ENCODE peak calls at places on chromosomes 4 and X, in ten cellular contexts. G, O, T, R, B, C, U, F, K and I are unnamed samples.

GRCh38 chrX:69262036-69262905 is 97.0 kb upstream of the PJA1 start:
- DNase-seq in U (no peak), O (no peak), B (no peak), T (peak), G (no peak), C (no peak), F (peak), R (no peak), K (peak), I (no peak)

GRCh38 chr4:186684220-186684619 is 39.4 kb downstream of the FAT1 start:
- DNase-seq in U (no peak), C (no peak), T (no peak), G (no peak), O (no peak), R (no peak), F (no peak), B (no peak), K (no peak), I (no peak)

GRCh38 chr4:122536001-122536400 is 79.5 kb upstream of the IL2 start:
- DNase-seq in R (no peak), U (no peak), C (no peak), G (no peak), F (no peak), K (no peak), T (no peak), O (no peak), B (no peak), I (no peak)

GRCh38 chrX:152904151-152905080 is 6.5 kb downstream of the ZNF185 start:
- DNase-seq in G (peak), U (no peak), F (peak), B (no peak), O (no peak), C (no peak), R (no peak), T (peak), K (peak), I (peak)

GRCh38 chr4:157655101-157655818 is 434.7 kb downstream of the GRIA2 start:
- DNase-seq in R (no peak), C (no peak), K (no peak), O (no peak), G (no peak), B (no peak), T (no peak), U (no peak), F (no peak), I (no peak)

GRCh38 chrX:136369377-136369776 is 68.6 kb downstream of the ADGRG4 start:
- DNase-seq in R (no peak), U (no peak), B (no peak), G (no peak), K (no peak), T (no peak), C (peak), O (no peak), F (no peak), I (no peak)

GRCh38 chr4:188934320-188934975 is 795.2 kb downstream of the TRIML1 start:
- DNase-seq in K (peak), B (no peak), F (peak), T (no peak), O (no peak), C (no peak), G (no peak), U (no peak), R (no peak), I (peak)

GRCh38 chr4:142427456-142427855 is 418.6 kb downstream of the INPP4B start:
- DNase-seq in F (no peak), K (no peak), T (no peak), C (no peak), U (no peak), O (no peak), B (no peak), G (no peak), R (no peak), I (no peak)

GRCh38 chrX:63013549-63013948 is 337.6 kb downstream of the SPIN4 start:
- DNase-seq in T (no peak), B (no peak), F (no peak), O (no peak), U (no peak), R (no peak), K (no peak), G (no peak), C (no peak), I (no peak)

GRCh38 chr4:6546681-6547447 is 28.1 kb upstream of the MAN2B2 start:
- DNase-seq in C (peak), F (peak), U (peak), B (no peak), K (peak), T (peak), G (peak), O (no peak), R (no peak), I (peak)

GRCh38 chr4:125704726-125705125 is 390.0 kb downstream of the FAT4 start:
- DNase-seq in U (peak), K (peak), C (no peak), T (no peak), F (peak), R (no peak), O (no peak), B (no peak), G (no peak), I (no peak)

GRCh38 chrX:48511561-48511960 is 2.8 kb downstream of the PORCN start:
- DNase-seq in K (no peak), U (no peak), F (no peak), C (no peak), R (no peak), O (no peak), B (no peak), G (no peak), T (no peak), I (no peak)

GRCh38 chr4:151799417-151800030 is 38.7 kb upstream of the GATB start:
- DNase-seq in U (no peak), T (no peak), R (no peak), B (no peak), K (no peak), F (no peak), O (no peak), C (no peak), G (no peak), I (no peak)

GRCh38 chr4:82201805-82202636 is 171.8 kb downstream of the HNRNPD start:
- DNase-seq in B (no peak), T (no peak), R (no peak), C (peak), K (peak), F (peak), U (peak), G (peak), O (no peak), I (no peak)
- TF ChIP-seq CTCF in B (no peak), T (peak), R (no peak), C (peak), K (peak), F (peak), U (peak), G (peak), O (no peak), I (peak)

GRCh38 chr4:141335166-141335565 is 114.5 kb downstream of the ZNF330 start:
- DNase-seq in U (no peak), F (no peak), B (no peak), C (no peak), G (no peak), K (no peak), O (no peak), R (no peak), T (no peak), I (no peak)

GRCh38 chr4:141328550-141329173 is 108.0 kb downstream of the ZNF330 start:
- DNase-seq in B (no peak), G (no peak), T (no peak), O (no peak), C (no peak), U (no peak), K (no peak), F (no peak), R (no peak), I (no peak)

GRCh38 chr4:141331534-141332358 is 111.1 kb downstream of the ZNF330 start:
- DNase-seq in U (no peak), G (no peak), T (no peak), O (no peak), B (no peak), F (no peak), R (no peak), C (no peak), K (no peak), I (no peak)

DNA sequence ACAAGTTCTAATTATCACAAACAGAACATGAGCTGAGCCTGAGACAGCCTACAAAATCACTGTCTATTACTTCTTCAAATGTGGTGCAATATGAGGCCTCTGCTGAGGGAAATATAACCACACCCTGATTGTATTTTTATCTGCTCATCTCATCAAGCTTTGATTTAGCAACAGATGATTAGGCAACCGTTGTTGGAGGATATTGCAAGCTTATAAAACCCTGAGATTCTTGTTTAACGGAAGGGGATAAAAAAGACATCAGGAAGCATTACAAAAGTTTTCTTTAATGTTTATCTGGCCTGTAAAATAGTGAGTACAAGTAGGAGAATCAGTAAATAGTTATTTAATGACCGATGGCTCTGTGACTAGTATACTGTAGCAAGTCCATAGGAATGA is 108.5 kb downstream of the ZNF330 start:
- DNase-seq in R (peak), C (no peak), T (no peak), F (peak), U (no peak), B (no peak), G (no peak), K (peak), O (no peak), I (peak)
- H3K4me3 ChIP-seq in R (no peak), C (no peak), T (no peak), F (no peak), U (no peak), B (no peak), G (no peak), K (no peak), O (no peak), I (no peak)

GRCh38 chrX:35382966-35383365 is 415.2 kb upstream of the MAGEB16 start:
- DNase-seq in T (no peak), O (no peak), G (no peak), F (no peak), R (no peak), U (no peak), B (no peak), C (no peak), K (no peak), I (no peak)
- TF ChIP-seq CTCF in T (no peak), O (no peak), G (no peak), F (no peak), R (no peak), U (no peak), B (no peak), C (no peak), K (no peak), I (no peak)

GRCh38 chrX:47193475-47194241 is at the start of gene UBA1:
- DNase-seq in G (peak), T (peak), U (peak), R (peak), C (peak), F (peak), K (peak), O (peak), B (peak), I (peak)

GRCh38 chrX:47198026-47198686 is 4.5 kb downstream of the UBA1 start:
- DNase-seq in C (no peak), R (no peak), U (no peak), K (no peak), O (no peak), F (peak), B (no peak), G (no peak), T (no peak), I (no peak)

GRCh38 chrX:47197526-47197925 is 3.9 kb downstream of the UBA1 start:
- DNase-seq in O (no peak), U (no peak), G (no peak), T (no peak), K (no peak), B (no peak), F (no peak), C (no peak), R (no peak), I (no peak)

GRCh38 chrX:47194388-47194787 is 759 bp downstream of the UBA1 start:
- DNase-seq in F (no peak), G (no peak), U (no peak), O (no peak), R (no peak), B (no peak), C (no peak), K (no peak), T (no peak), I (no peak)

GRCh38 chrX:47196098-47196497 is 2.5 kb downstream of the UBA1 start:
- DNase-seq in G (no peak), K (no peak), R (no peak), T (no peak), B (no peak), C (no peak), F (no peak), O (no peak), U (no peak), I (no peak)
- H3K4me3 ChIP-seq in G (peak), K (peak), R (no peak), T (no peak), B (peak), C (no peak), F (peak), O (no peak), U (peak), I (peak)

GRCh38 chr4:80029364-80029763 is 43.7 kb downstream of the ANTXR2 start:
- DNase-seq in T (no peak), K (no peak), F (no peak), R (no peak), C (no peak), B (no peak), G (no peak), O (no peak), U (no peak), I (no peak)

GRCh38 chr4:80035336-80035735 is 37.7 kb downstream of the ANTXR2 start:
- DNase-seq in O (no peak), U (no peak), G (peak), B (no peak), R (no peak), K (no peak), T (no peak), C (peak), F (no peak), I (no peak)

GRCh38 chr4:80036949-80037348 is 36.1 kb downstream of the ANTXR2 start:
- DNase-seq in U (no peak), T (peak), B (no peak), G (no peak), F (peak), K (peak), R (no peak), C (no peak), O (no peak), I (peak)

GRCh38 chr4:80036306-80036705 is 36.7 kb downstream of the ANTXR2 start:
- DNase-seq in R (no peak), G (no peak), F (no peak), B (no peak), C (no peak), O (no peak), K (no peak), T (no peak), U (no peak), I (no peak)

DNA sequence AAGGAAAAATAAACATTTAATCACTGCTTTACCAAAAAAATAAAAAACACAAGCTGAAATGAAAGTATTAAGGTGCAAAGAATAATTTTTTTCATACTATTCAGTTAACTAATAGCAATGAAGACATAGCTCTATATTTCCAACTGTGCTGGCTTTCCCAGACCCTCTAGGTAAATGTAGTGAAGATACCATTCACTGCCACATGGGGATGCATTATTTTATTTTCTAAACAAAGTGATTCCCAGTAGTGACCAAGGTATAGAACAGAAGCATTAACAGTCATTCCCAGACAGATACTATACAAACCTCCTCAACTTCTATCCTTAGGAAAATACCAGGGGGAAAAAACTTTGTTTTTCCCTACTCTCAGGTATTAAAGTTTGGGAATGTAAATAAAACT is 39.4 kb downstream of the ANTXR2 start:
- DNase-seq in B (no peak), R (no peak), K (no peak), F (no peak), C (no peak), T (no peak), U (no peak), O (no peak), G (no peak), I (no peak)
- TF ChIP-seq CTCF in B (no peak), R (no peak), K (peak), F (peak), C (no peak), T (no peak), U (peak), O (no peak), G (no peak), I (no peak)

DNA sequence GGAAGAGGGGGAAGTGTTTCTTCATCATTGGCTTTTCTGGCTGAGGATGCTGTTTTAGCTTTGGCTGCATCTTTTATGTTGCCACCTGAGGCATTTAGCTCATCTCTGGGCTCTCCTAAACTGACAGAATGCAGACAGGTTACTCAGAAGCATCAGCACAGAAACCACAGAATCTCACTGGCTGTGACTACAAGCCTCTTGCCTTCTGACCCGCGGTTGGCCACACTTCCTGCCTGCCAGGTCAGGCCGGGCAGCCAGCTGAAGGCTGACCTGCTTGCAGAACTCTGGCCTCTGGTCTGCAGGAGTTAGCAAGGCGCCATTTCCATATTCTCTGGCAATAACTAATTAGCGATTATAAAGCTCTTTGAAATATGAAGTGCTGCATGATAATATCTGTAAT is 366.5 kb downstream of the MID1IP1 start:
- DNase-seq in K (no peak), G (no peak), C (peak), T (no peak), U (no peak), R (no peak), F (no peak), B (no peak), O (no peak), I (no peak)
- H3K4me3 ChIP-seq in K (no peak), G (no peak), C (no peak), T (no peak), U (no peak), R (no peak), F (no peak), B (no peak), O (no peak), I (no peak)

DNA sequence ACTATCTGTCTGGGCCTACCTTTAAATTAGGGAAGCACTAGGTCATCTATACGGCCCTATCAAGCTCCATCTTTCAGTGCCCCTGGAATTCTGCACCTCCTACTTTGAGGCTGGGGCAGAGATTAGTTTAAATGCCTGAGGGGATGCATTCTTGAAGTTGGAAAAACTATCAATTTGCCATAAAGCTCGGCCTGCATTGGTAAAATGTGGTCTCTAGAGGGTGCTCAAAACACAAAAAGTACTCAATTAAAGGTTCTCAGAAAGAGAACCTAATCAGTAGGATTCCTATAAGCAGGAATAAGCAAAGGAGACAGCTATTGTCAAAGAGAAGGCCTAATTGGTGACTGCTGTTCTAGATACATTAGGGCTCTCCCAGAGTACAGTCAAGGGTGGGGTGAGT is 111.7 kb downstream of the AMER1 start:
- DNase-seq in U (no peak), C (no peak), B (no peak), O (no peak), R (no peak), G (no peak), F (peak), K (peak), T (no peak), I (no peak)
- TF ChIP-seq CTCF in U (no peak), C (peak), B (peak), O (no peak), R (no peak), G (no peak), F (peak), K (peak), T (peak), I (no peak)

DNA sequence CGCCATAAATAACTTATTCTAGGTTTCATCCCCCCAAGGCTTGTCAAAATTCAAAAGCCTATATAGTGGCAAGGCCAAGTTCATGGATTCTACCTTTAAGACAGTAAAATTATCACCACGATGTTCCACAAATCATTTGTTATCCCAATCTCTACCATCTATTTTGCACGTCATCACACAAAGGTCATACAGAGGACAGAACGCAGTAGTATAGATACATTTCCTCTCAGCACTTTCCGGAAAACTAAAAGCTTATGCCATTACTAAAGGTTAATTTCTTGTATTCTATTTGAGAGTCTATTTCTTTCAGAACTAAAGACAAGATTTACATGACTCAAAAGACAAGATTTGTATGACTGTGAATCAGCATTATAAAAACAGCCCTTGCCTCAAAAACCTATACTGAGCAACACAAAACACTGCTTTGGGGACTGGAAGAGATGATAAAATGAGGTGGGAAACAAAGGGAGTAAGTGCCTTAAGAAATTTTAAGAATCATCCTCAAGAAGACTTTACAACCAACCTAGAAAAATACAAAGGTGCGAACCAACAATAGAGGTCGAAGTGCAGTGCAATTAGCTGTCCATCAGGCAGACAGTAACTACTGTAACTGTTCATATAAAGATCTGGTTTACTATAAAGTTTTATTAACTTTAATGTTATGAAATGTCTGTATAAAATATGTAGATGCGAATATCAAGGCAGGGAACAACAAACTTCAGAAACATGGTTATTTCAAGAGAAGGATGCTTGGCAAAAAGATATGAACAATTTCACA is 7.6 kb downstream of the UBE2D3 start:
- DNase-seq in C (no peak), K (peak), F (no peak), G (no peak), B (no peak), O (no peak), U (no peak), T (no peak), R (no peak), I (no peak)
- H3K4me3 ChIP-seq in C (no peak), K (no peak), F (no peak), G (no peak), B (no peak), O (no peak), U (no peak), T (no peak), R (no peak), I (no peak)

GRCh38 chrX:38154340-38154739 is 66.3 kb downstream of the SRPX start:
- DNase-seq in K (no peak), U (no peak), F (no peak), B (no peak), G (no peak), C (no peak), O (no peak), R (no peak), T (no peak), I (no peak)

GRCh38 chrX:38149016-38149415 is 71.7 kb downstream of the SRPX start:
- DNase-seq in T (no peak), G (no peak), C (no peak), B (no peak), R (no peak), O (no peak), U (peak), K (no peak), F (no peak), I (no peak)

GRCh38 chrX:38154818-38155217 is 65.9 kb downstream of the SRPX start:
- DNase-seq in U (no peak), F (peak), G (no peak), O (no peak), B (peak), T (no peak), C (no peak), R (no peak), K (peak), I (no peak)

GRCh38 chrX:38150993-38151392 is 69.7 kb downstream of the SRPX start:
- DNase-seq in U (no peak), T (no peak), F (no peak), G (no peak), R (no peak), B (no peak), O (no peak), C (no peak), K (no peak), I (no peak)

GRCh38 chrX:38151426-38151825 is 69.2 kb downstream of the SRPX start:
- DNase-seq in G (no peak), F (peak), B (no peak), U (peak), R (no peak), K (no peak), C (no peak), T (no peak), O (no peak), I (peak)
- TF ChIP-seq CTCF in G (no peak), F (no peak), B (no peak), U (no peak), R (no peak), K (no peak), C (no peak), T (no peak), O (no peak), I (no peak)